ENCODE peak calls at places on chromosomes 3 and 15, in six cellular contexts. T, S, F, N, O and J are unnamed samples. For H3K27me3 and H3K36me3, the result is how much of the 10 kb centered on the place peaks cover.

GRCh38 chr15:40427188-40427587 is 13.6 kb upstream of the BAHD1 start:
- DNase-seq in T (no peak), O (no peak), S (no peak), N (no peak), F (no peak), J (no peak)

GRCh38 chr15:76935620-76936019 is 4.1 kb downstream of the RCN2 start:
- DNase-seq in T (no peak), O (no peak), S (no peak), N (no peak), F (no peak), J (no peak)

GRCh38 chr3:119918992-119919933 is 137.4 kb downstream of the NR1I2 start:
- DNase-seq in F (no peak), T (no peak), S (no peak), O (no peak), N (no peak), J (peak)

GRCh38 chr3:50170689-50171088 is 15.6 kb downstream of the SEMA3F start:
- DNase-seq in T (peak), S (no peak), O (peak), F (no peak), N (no peak), J (no peak)

GRCh38 chr3:71045917-71046282 is 537.6 kb downstream of the FOXP1 start:
- DNase-seq in F (no peak), S (no peak), O (no peak), T (no peak), N (no peak), J (no peak)

GRCh38 chr3:129620828-129621605 is 14.5 kb upstream of the PLXND1 start:
- DNase-seq in O (no peak), N (no peak), S (no peak), F (no peak), T (no peak), J (peak)

GRCh38 chr15:92025717-92026270 is 172.3 kb downstream of the SLCO3A1 start:
- DNase-seq in S (no peak), T (no peak), O (no peak), N (no peak), F (no peak), J (no peak)

GRCh38 chr3:105369501-105370371 is 3.0 kb downstream of the ALCAM start:
- DNase-seq in N (peak), T (peak), S (peak), O (peak), F (no peak), J (peak)

GRCh38 chr3:19950316-19950715 is 3.4 kb downstream of the RAB5A start:
- DNase-seq in O (no peak), T (no peak), F (no peak), S (no peak), N (no peak), J (no peak)

GRCh38 chr15:81155375-81156218 is 21.5 kb downstream of the CFAP161 start:
- DNase-seq in N (peak), F (peak), S (peak), O (peak), T (peak), J (peak)

GRCh38 chr15:71485094-71485693 is 325.2 kb upstream of the NR2E3 start:
- DNase-seq in T (no peak), O (peak), N (peak), S (no peak), F (no peak), J (peak)

GRCh38 chr3:105938101-105938500 is 69.3 kb upstream of the CBLB start:
- DNase-seq in S (no peak), T (no peak), O (peak), N (peak), F (no peak), J (no peak)

GRCh38 chr3:159252274-159252673 is 450.4 kb downstream of the MFSD1 start:
- DNase-seq in N (no peak), S (no peak), O (peak), F (no peak), T (no peak), J (no peak)

GRCh38 chr15:68277605-68278344 is at the start of gene FEM1B:
- DNase-seq in F (peak), N (peak), S (peak), O (peak), T (peak), J (peak)

GRCh38 chr15:68278345-68279217 is 1.0 kb downstream of the FEM1B start:
- DNase-seq in S (no peak), T (peak), O (peak), N (peak), F (no peak), J (no peak)

GRCh38 chr15:68281008-68281407 is 3.5 kb downstream of the FEM1B start:
- DNase-seq in S (no peak), O (no peak), T (no peak), F (no peak), N (no peak), J (no peak)

GRCh38 chr15:68279218-68279533 is 1.6 kb downstream of the FEM1B start:
- DNase-seq in T (no peak), O (no peak), F (no peak), S (no peak), N (no peak), J (no peak)

DNA sequence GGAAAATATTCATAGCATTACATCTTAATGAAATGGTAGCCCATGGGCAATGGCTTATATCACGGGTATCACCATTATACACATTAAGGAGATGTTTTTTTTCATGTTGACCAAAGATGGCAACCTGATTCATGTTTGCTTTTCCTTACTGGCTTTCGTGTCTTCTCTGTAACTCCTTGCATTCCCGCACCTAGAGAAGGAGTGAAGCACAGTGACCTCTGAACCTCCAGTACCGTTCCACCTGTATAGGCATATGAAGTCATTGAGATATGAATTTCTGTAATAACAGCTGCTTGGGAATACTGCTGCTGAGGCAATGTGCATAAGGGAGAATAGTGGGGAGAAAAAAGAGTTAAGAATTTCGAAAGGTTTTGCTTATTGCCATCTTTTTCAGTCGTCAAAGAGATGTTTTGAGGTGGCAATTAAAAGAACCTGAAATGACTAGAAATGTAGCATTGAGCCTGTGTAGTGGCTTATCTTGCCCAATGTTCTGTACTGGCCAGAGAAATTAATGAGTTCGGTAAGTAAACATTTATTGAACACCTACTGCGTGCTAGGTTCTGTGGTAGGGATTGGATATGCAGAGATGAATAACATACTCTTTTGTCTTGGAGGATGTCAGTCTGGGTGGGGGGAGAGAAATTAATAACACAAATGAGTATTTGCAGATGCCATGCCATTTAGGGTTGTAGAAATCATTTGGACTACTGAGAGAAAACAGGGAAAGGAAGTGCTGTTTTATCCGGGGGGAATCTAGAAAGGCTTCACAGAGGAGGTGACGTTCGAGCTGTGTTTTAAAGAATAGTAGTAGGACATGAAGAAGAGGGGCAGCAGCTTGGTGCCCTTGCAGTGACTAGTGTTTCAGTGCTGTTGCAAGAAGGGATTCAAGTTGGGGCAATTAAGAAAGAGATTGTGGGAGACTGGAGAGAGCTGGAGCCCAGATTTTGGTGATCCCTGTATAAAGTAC is 2.5 kb downstream of the FEM1B start:
- DNase-seq in S (no peak), N (peak), T (no peak), O (no peak), F (no peak), J (peak)
- H3K4me3 ChIP-seq in S (peak), N (no peak), T (peak), O (peak), F (peak), J (peak)

GRCh38 chr3:28317438-28318022 is 31.0 kb upstream of the ZCWPW2 start:
- DNase-seq in F (peak), T (no peak), O (peak), N (peak), S (peak), J (peak)

GRCh38 chr3:28316226-28316625 is 32.3 kb upstream of the ZCWPW2 start:
- DNase-seq in S (no peak), F (no peak), O (peak), N (no peak), T (no peak), J (no peak)

GRCh38 chr3:28320981-28321380 is 27.5 kb upstream of the ZCWPW2 start:
- DNase-seq in S (no peak), T (no peak), N (no peak), F (no peak), O (no peak), J (no peak)

GRCh38 chr3:28315711-28316110 is 32.8 kb upstream of the ZCWPW2 start:
- DNase-seq in S (no peak), O (no peak), T (no peak), N (no peak), F (no peak), J (no peak)
- H3K27me3 ChIP-seq in S (under half), O (under half), T (under half), N (under half), F (under half), J (under half)

GRCh38 chr3:58369038-58369437 is 36.3 kb downstream of the PXK start:
- DNase-seq in O (no peak), F (no peak), S (no peak), N (no peak), T (no peak), J (no peak)

GRCh38 chr3:58369876-58370275 is 37.2 kb downstream of the PXK start:
- DNase-seq in N (no peak), T (no peak), O (no peak), F (no peak), S (no peak), J (no peak)

GRCh38 chr3:58375209-58375608 is 42.5 kb downstream of the PXK start:
- DNase-seq in T (no peak), F (no peak), O (no peak), S (no peak), N (no peak), J (no peak)

GRCh38 chr3:58366699-58367098 is 34.0 kb downstream of the PXK start:
- DNase-seq in T (no peak), N (no peak), O (peak), S (no peak), F (no peak), J (no peak)

GRCh38 chr3:58370407-58370806 is 37.7 kb downstream of the PXK start:
- DNase-seq in F (no peak), S (no peak), T (no peak), N (no peak), O (no peak), J (no peak)
- H3K36me3 ChIP-seq in F (under half), S (under half), T (under half), N (under half), O (under half), J (under half)

DNA sequence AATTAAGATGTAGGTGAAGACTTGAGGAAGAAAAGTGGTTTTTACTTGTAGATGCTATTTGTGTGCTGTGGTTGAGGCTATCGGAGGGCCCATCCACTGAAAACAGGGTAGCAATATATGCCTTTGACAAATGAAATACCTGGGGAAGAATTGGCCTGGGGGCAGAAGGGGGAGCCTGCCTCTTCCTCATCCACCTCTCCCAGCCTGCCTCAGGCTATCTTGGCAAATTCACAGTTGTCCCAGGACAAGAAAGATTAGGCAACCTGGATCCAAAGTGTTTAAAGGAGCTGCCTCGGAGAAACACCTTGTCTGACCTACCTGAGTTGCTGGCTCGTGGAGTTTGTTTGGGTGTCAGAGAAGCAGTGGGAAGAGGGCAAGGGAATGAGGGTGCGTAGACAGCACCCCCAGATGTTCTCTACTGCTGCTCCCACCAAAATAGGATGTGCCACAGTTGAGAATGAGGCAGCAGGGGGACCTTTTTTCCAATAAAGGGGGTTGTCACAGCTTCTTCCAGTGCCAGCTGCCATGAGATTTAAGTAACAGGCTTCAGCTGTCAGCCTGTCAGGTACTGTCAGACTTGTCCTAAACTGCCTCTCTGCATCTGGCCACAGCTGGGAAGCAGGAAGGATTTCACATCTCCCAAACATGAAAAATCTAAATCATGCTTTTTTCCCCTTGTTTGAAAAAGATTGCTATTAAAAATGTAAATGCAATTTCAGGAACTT is 9.2 kb downstream of the PLEKHO2 start:
- DNase-seq in N (peak), T (no peak), S (no peak), F (no peak), O (no peak), J (no peak)
- H3K4me3 ChIP-seq in N (no peak), T (no peak), S (no peak), F (no peak), O (no peak), J (no peak)